ENCODE peak calls at places on chromosomes 6 and 20, in five cellular contexts. I is gastrocnemius medialis, D is transverse colon, L is heart left ventricle, Q is uterus. O is an unnamed sample. For H3K4me1, the result is how much of the 10 kb centered on the place peaks cover.

GRCh38 chr6:149233056-149233715 is 84.3 kb upstream of the TAB2 start:
- DNase-seq in I (no peak), D (no peak), L (no peak), Q (no peak), O (no peak)

GRCh38 chr6:41780623-41781301 is at the start of gene PRICKLE4:
- DNase-seq in I (peak), D (peak), L (peak), Q (peak), O (peak)

GRCh38 chr6:118524686-118525085 is 23.4 kb upstream of the PLN start:
- DNase-seq in I (no peak), D (no peak), L (no peak), Q (no peak), O (no peak)

GRCh38 chr6:145263807-145264206 is 471.5 kb downstream of the EPM2A start:
- DNase-seq in I (no peak), D (no peak), L (no peak), Q (no peak), O (no peak)

GRCh38 chr6:90621581-90621980 is 34.7 kb upstream of the MAP3K7 start:
- DNase-seq in I (no peak), D (no peak), L (no peak), Q (no peak), O (no peak)

GRCh38 chr6:146331008-146331407 is 212.6 kb upstream of the RAB32 start:
- DNase-seq in I (no peak), D (no peak), L (no peak), Q (no peak), O (no peak)

GRCh38 chr20:14568225-14568624 is 230.8 kb upstream of the FLRT3 start:
- DNase-seq in I (no peak), D (no peak), L (no peak), Q (no peak), O (no peak)

GRCh38 chr20:41992481-41992880 is 374.3 kb upstream of the CHD6 start:
- DNase-seq in I (no peak), D (no peak), L (no peak), Q (no peak), O (no peak)

GRCh38 chr6:108944058-108944457 is 95.8 kb downstream of the ARMC2 start:
- DNase-seq in I (no peak), D (no peak), L (no peak), Q (no peak), O (no peak)

GRCh38 chr20:56391596-56392281 is at the start of gene AURKA:
- DNase-seq in I (no peak), D (no peak), L (no peak), Q (no peak), O (no peak)

GRCh38 chr6:170553686-170554085 is 483 bp upstream of the TBP start:
- DNase-seq in I (peak), D (no peak), L (no peak), Q (peak), O (peak)

GRCh38 chr6:148635070-148635743 is 111.6 kb upstream of the UST start:
- DNase-seq in I (peak), D (no peak), L (no peak), Q (no peak), O (no peak)

GRCh38 chr6:40299666-40300065 is 287.5 kb downstream of the LRFN2 start:
- DNase-seq in I (no peak), D (no peak), L (no peak), Q (no peak), O (peak)

GRCh38 chr6:38739532-38739931 is 24.4 kb downstream of the DNAH8 start:
- DNase-seq in I (no peak), D (no peak), L (no peak), Q (no peak), O (no peak)

GRCh38 chr6:113011389-113011788 is 664.3 kb downstream of the RFPL4B start:
- DNase-seq in I (no peak), D (no peak), L (no peak), Q (no peak), O (no peak)
- H3K4me1 ChIP-seq in I (under half), D (under half), L (under half), Q (under half), O (under half)

GRCh38 chr6:65191412-65191811 is 515.6 kb downstream of the EYS start:
- DNase-seq in I (no peak), D (no peak), L (no peak), Q (no peak), O (no peak)

DNA sequence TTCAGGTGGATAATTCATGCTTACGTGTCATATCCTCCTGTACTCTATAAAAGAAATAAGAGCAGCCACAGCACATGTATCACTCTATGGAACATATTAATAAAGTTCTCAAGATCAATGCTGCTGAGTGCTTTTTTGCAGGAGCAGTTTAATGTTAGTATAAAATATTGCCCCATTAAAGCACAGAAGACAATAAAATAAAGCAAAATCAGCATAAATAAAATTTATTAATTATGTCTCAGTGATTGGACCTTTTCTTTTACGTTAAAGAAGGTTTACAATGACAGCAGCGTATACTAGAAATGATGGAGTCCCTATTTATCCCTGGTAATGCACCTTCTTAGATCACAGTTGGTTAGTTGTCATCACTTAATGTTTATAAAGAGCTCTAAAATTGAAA is 517.7 kb downstream of the EYS start:
- DNase-seq in I (no peak), D (no peak), L (no peak), Q (no peak), O (no peak)
- H3K4me3 ChIP-seq in I (no peak), D (no peak), L (no peak), Q (no peak), O (no peak)

DNA sequence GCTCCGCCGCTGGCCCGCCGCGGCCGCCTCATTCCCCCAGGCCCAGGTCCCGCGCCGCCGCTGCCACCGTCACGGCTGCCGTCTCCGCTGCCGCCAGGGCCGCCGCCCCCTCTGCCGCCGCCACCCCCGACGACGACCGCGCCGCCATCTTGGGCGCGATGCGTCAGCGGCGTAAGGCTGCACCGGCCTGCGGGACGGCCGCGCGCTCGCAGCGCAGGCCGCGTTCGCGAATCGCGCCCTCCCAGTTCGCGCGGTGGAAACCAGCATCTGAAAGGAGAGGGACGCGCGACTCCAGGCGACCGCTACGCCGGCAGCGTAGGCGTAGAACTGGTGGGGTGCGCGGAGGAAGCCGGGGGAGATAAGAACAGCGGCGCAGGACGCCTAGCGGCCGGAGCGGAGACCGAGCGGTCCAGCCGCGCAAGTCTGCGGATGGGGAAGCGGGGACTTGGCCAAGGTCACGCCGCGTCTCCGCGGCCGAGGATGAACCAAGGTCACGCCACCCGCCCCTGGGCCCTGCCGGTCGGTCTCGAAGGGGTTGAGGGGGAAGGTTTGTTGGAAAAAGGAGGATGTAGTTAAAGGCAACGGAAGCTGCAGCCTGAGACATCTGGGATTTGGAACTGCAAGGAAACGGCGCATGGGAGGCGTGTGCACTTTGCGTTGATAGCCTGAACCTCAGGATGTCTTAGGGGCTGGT is at the start of gene NUDT3:
- DNase-seq in I (peak), D (peak), L (peak), Q (peak), O (peak)
- TF ChIP-seq POLR2A in I (peak), D (no peak), L (no peak), Q (peak), O (no peak)

GRCh38 chr6:297571-298232 is 5.4 kb downstream of the DUSP22 start:
- DNase-seq in I (no peak), D (no peak), L (no peak), Q (no peak), O (no peak)

GRCh38 chr6:296151-297122 is 4.2 kb downstream of the DUSP22 start:
- DNase-seq in I (no peak), D (peak), L (peak), Q (no peak), O (peak)

GRCh38 chr6:299050-299980 is 7.0 kb downstream of the DUSP22 start:
- DNase-seq in I (no peak), D (no peak), L (no peak), Q (no peak), O (peak)

GRCh38 chr6:300026-300425 is 7.7 kb downstream of the DUSP22 start:
- DNase-seq in I (no peak), D (no peak), L (no peak), Q (no peak), O (no peak)

DNA sequence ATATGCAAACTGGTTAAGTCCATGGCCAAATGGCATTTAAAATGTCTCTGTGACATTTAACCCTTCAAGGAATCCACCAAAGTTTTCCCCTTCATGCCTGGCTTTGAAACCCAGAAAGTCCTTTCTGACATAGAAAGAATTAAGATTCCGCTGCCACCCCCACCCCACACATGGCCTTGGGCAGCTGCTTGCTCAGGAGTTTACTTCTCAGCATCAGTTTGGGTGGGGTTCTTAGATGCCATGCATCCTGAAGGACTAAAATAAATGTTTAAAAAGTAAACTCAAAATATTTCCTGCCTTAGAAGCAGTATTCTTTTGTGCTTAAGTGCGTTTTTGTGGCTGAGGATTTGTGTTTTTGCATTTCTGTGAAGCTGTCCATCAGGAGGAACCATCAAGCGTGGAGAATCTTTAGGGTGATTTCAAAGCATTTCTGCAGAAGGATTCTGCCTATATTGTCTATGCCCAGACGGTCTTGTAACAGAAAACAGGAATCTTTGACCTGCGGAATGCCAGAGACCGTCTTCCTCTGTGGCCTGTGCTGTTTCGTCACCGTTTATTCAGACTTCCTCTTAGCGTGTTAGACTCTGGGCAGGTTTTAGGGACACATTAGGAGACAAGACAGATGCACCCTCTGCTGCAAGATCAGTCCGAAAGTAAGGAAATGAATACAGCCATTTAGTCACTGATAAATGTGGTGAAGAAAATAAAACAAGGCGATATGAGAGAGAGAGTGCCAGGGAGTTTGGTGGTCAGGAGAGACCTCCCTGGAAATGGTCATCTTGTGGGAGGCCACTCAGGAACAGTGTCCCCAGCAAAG is 6.2 kb downstream of the DUSP22 start:
- DNase-seq in I (no peak), D (no peak), L (peak), Q (no peak), O (no peak)
- H3K4me1 ChIP-seq in I (half or more), D (under half), L (under half), Q (under half), O (under half)

GRCh38 chr6:33073431-33073871 is at the start of gene HLA-DPA1:
- DNase-seq in I (peak), D (peak), L (peak), Q (peak), O (peak)

GRCh38 chr6:33072508-33073100 is 845 bp downstream of the HLA-DPA1 start:
- DNase-seq in I (no peak), D (no peak), L (no peak), Q (no peak), O (no peak)

GRCh38 chr6:33070909-33071308 is 2.5 kb downstream of the HLA-DPA1 start:
- DNase-seq in I (no peak), D (no peak), L (no peak), Q (no peak), O (no peak)

GRCh38 chr6:33069021-33069738 is 4.3 kb downstream of the HLA-DPA1 start:
- DNase-seq in I (no peak), D (no peak), L (no peak), Q (no peak), O (no peak)

DNA sequence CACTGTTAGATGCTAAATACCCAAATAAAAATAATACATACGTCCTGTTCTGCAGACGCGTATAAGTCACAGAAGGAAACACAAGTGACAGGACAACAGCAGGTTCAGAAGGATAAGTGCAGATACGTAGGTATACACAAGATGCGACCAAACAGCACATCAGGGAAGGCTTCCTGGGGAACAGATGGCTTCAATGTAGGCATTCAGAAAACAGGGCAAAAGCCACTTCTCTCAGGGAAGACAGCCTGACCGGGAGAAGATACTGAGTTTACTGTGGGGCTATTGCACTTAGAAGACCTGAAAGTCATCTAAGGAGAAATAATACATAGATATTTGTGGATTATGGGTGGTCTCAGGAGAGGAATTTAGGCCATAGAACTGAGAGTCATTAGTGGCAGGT is 1.9 kb downstream of the HLA-DPA1 start:
- DNase-seq in I (no peak), D (no peak), L (no peak), Q (no peak), O (no peak)
- H3K4me3 ChIP-seq in I (no peak), D (no peak), L (peak), Q (no peak), O (no peak)

GRCh38 chr6:131547524-131547923 is 25.5 kb upstream of the ARG1 start:
- DNase-seq in I (no peak), D (no peak), L (no peak), Q (no peak), O (no peak)

GRCh38 chr6:131548441-131548840 is 24.6 kb upstream of the ARG1 start:
- DNase-seq in I (no peak), D (no peak), L (no peak), Q (no peak), O (no peak)

DNA sequence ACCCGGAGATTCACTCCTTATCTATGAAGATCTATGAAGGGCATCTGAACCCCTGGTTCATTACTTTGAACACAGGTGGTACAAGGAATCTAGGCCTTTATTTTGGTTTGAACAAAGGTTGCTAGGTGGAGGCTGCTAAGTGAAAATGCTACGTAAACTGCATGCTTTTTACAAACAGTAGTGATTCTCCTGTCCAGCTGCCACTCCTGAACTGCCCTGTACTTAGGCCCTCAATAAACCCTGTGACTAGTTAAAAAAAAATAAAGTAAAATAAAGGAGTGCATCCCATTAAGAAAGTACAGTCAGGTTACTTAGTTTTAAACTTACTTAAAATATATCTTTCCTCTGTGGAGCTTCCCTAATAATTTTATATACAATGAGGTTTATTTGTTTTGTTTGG is 27.7 kb upstream of the ARG1 start:
- DNase-seq in I (no peak), D (no peak), L (no peak), Q (no peak), O (no peak)
- TF ChIP-seq POLR2A in I (no peak), D (no peak), L (no peak), Q (no peak), O (no peak)

O was measured in upper lobe of left lung.